ENCODE peak calls at places on chromosomes 13 and 19, in seven cellular contexts. X is GM23338, D is K562, Z is HL-60, I is transverse colon, B is spleen, A is HCT116. P is an unnamed sample.

GRCh38 chr19:46862504-46862835 is 1.7 kb downstream of the ARHGAP35 start:
- DNase-seq in X (no peak), D (peak; percentile 42), Z (no peak), I (no peak), B (no peak), A (no peak), P (no peak)

GRCh38 chr13:31009166-31009565 is 76.7 kb downstream of the TEX26 start:
- DNase-seq in X (no peak), D (no peak), Z (no peak), I (no peak), B (no peak), A (no peak), P (no peak)

GRCh38 chr19:1636325-1637236 is 15.8 kb downstream of the TCF3 start:
- DNase-seq in X (no peak), D (no peak), Z (no peak), I (no peak), B (no peak), A (no peak), P (no peak)

GRCh38 chr13:97855570-97855970 is 97.9 kb upstream of the IPO5 start:
- DNase-seq in X (peak; percentile 92), D (peak; percentile 39), Z (peak; percentile 15), I (peak; percentile 10), B (no peak), A (peak; percentile 58), P (peak; percentile 93)

GRCh38 chr19:16419671-16420394 is 51.9 kb downstream of the EPS15L1 start:
- DNase-seq in X (peak; percentile 24), D (no peak), Z (no peak), I (no peak), B (no peak), A (no peak), P (no peak)

GRCh38 chr13:32659736-32660135 is 73.5 kb downstream of the PDS5B start:
- DNase-seq in X (no peak), D (no peak), Z (no peak), I (no peak), B (no peak), A (no peak), P (no peak)

GRCh38 chr19:28497137-28497536 is 715.8 kb downstream of the UQCRFS1 start:
- DNase-seq in X (no peak), D (no peak), Z (no peak), I (no peak), B (peak; percentile 13), A (no peak), P (no peak)

GRCh38 chr19:58182577-58182988 is 278 bp upstream of the ZNF274 start:
- DNase-seq in X (no peak), D (peak; percentile 99), Z (peak; percentile 94), I (no peak), B (no peak), A (no peak), P (no peak)

GRCh38 chr13:43444085-43444484 is 342.7 kb downstream of the ENOX1 start:
- DNase-seq in X (no peak), D (no peak), Z (no peak), I (no peak), B (no peak), A (no peak), P (no peak)

DNA sequence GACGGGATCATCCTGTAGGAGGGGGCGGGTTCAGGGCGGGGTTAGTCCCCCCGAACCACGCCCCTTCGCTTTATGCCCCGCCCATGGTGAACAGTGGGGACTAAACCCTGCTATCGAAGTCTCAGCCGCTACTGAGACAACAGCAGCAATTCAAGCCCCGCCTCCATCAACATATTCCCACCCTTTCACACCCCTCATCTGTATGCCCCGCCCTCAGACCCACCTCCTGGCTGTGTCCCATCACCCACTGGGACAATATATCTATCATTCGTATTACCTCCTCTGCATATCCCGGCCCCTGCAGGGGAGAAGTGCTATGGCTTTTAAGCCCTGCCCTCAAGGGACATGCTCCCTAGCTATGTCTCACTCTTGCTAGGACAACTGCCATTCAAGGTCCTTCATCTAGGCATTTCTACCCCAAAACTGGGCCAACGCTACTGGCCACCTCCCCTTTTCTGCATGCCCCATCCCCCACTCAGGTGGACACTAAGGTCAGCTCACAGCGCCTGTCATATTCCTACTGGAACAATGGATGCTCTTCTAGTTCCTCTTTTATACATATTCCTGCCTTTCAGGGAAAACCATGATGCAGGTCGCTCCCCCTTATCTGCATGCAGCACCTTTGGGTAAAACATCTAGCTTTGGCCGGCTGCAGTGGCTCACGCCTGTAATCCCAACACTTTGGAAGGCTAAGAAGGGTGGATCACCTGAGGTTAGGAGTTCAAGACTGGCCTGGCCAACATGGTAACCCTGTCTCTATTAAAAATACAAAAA is 11.9 kb downstream of the LRFN1 start:
- DNase-seq in X (peak; percentile 96), D (peak; percentile 82), Z (no peak), I (no peak), B (peak; percentile 16), A (no peak), P (no peak)
- H3K4me3 ChIP-seq in X (peak overlapping the region; percentile 88), D (no peak overlapping the region), Z (no peak overlapping the region), I (no peak overlapping the region), B (no peak overlapping the region), A (no peak overlapping the region), P (no peak overlapping the region)

GRCh38 chr13:114234266-114234644 is 442 bp upstream of the CDC16 start:
- DNase-seq in X (peak; percentile 21), D (no peak), Z (no peak), I (no peak), B (no peak), A (no peak), P (no peak)
- H3K27ac ChIP-seq in X (no peak overlapping the region), D (peak overlapping the region; percentile 70), Z (peak overlapping the region; percentile 85), I (peak overlapping the region; percentile 92), B (peak overlapping the region; percentile 78), A (peak overlapping the region; percentile 93), P (peak overlapping the region; percentile 17)

GRCh38 chr19:15324791-15325519 is 7.4 kb downstream of the BRD4 start:
- DNase-seq in X (no peak), D (no peak), Z (no peak), I (no peak), B (peak; percentile 64), A (no peak), P (no peak)
- TF ChIP-seq POLR2AphosphoS5 in X (no peak), D (no peak), Z (no peak), I (no peak), B (peak; percentile 48), A (no peak), P (no peak)

DNA sequence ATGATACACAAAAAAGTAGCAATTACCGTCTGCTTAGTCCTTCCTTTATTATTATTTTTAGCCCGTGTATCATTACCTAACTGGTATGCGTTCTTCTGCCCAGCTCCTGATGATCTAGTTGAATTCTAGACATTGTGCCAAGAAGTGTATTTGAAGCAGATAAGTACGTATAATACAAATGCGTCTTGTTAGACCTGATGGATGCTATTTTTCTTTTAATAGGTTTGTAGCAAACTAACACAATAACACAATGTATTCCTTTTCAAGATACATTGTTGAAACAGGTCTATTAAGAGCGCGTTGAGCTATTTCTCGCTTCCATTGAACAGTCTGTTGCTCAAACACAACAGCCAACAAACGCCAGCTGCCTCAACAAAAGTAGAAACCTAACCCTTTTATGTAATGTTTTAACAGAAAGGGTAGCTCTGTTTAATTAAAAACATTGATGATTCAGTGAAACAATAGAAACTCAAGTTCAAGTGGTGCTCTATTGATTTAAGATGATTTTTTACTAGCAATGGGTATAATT is 14.7 kb downstream of the ZIC2 start:
- DNase-seq in X (peak; percentile 24), D (no peak), Z (no peak), I (no peak), B (no peak), A (no peak), P (no peak)
- H3K4me3 ChIP-seq in X (peak overlapping the region; percentile 60), D (no peak overlapping the region), Z (no peak overlapping the region), I (no peak overlapping the region), B (no peak overlapping the region), A (no peak overlapping the region), P (peak overlapping the region; percentile 13)

GRCh38 chr19:19213822-19214558 is 2.2 kb downstream of the NCAN start:
- DNase-seq in X (peak; percentile 68), D (no peak), Z (no peak), I (no peak), B (no peak), A (no peak), P (no peak)
- H3K27ac ChIP-seq in X (no peak overlapping the region), D (no peak overlapping the region), Z (no peak overlapping the region), I (no peak overlapping the region), B (no peak overlapping the region), A (no peak overlapping the region), P (no peak overlapping the region)

P was measured in SK-N-MC.